ENCODE peak calls at places on chromosome 21, in four cellular contexts. T is H1, P is K562, W is HepG2. X is an unnamed sample.

GRCh38 chr21:35674895-35675470 is 385.3 kb downstream of the SETD4 start:
- DNase-seq in T (no peak), P (no peak), W (no peak), X (no peak)

GRCh38 chr21:15140321-15141019 is 75.7 kb upstream of the NRIP1 start:
- DNase-seq in T (no peak), P (no peak), W (peak), X (peak)

GRCh38 chr21:31194510-31195293 is 149.4 kb downstream of the TIAM1 start:
- DNase-seq in T (no peak), P (no peak), W (no peak), X (no peak)

GRCh38 chr21:40049031-40049958 is 182.1 kb downstream of the PCP4 start:
- DNase-seq in T (no peak), P (no peak), W (no peak), X (no peak)

GRCh38 chr21:21101911-21102310 is 103.7 kb downstream of the NCAM2 start:
- DNase-seq in T (no peak), P (peak), W (peak), X (no peak)

GRCh38 chr21:16342932-16343331 is 613.1 kb downstream of the USP25 start:
- DNase-seq in T (no peak), P (no peak), W (no peak), X (no peak)

GRCh38 chr21:15096146-15096545 is 31.3 kb upstream of the NRIP1 start:
- DNase-seq in T (no peak), P (no peak), W (no peak), X (no peak)

GRCh38 chr21:26079376-26079775 is 91.2 kb downstream of the APP start:
- DNase-seq in T (no peak), P (no peak), W (no peak), X (no peak)

GRCh38 chr21:41065539-41065938 is 102.4 kb upstream of the BACE2 start:
- DNase-seq in T (no peak), P (no peak), W (no peak), X (no peak)

GRCh38 chr21:23963454-23963853 is 1643.8 kb downstream of the MRPL39 start:
- DNase-seq in T (no peak), P (no peak), W (no peak), X (no peak)

GRCh38 chr21:17488620-17489019 is 24.2 kb upstream of the CXADR start:
- DNase-seq in T (no peak), P (no peak), W (no peak), X (no peak)

GRCh38 chr21:35020902-35021301 is 28.2 kb downstream of the RUNX1 start:
- DNase-seq in T (no peak), P (no peak), W (no peak), X (no peak)

GRCh38 chr21:19648376-19648775 is 1244.8 kb upstream of the TMPRSS15 start:
- DNase-seq in T (no peak), P (no peak), W (no peak), X (no peak)

GRCh38 chr21:31665397-31665796 is 5.9 kb downstream of the SOD1 start:
- DNase-seq in T (no peak), P (no peak), W (peak), X (peak)

GRCh38 chr21:23811802-23812201 is 1795.5 kb downstream of the MRPL39 start:
- DNase-seq in T (no peak), P (no peak), W (no peak), X (no peak)

GRCh38 chr21:35801388-35801787 is 258.9 kb downstream of the SETD4 start:
- DNase-seq in T (no peak), P (no peak), W (no peak), X (no peak)

GRCh38 chr21:46027855-46028493 is 46.4 kb downstream of the COL6A1 start:
- DNase-seq in T (no peak), P (no peak), W (no peak), X (no peak)

GRCh38 chr21:25341981-25342380 is 265.3 kb downstream of the MRPL39 start:
- DNase-seq in T (no peak), P (no peak), W (no peak), X (no peak)

GRCh38 chr21:14084701-14085100 is 126.1 kb downstream of the LIPI start:
- DNase-seq in T (no peak), P (no peak), W (no peak), X (no peak)

GRCh38 chr21:27636671-27637070 is 669.8 kb upstream of the ADAMTS5 start:
- DNase-seq in T (no peak), P (no peak), W (no peak), X (no peak)

GRCh38 chr21:27681841-27682240 is 715.0 kb upstream of the ADAMTS5 start:
- DNase-seq in T (no peak), P (no peak), W (no peak), X (no peak)

GRCh38 chr21:35026617-35027557 is 22.2 kb downstream of the RUNX1 start:
- DNase-seq in T (no peak), P (peak), W (peak), X (no peak)

GRCh38 chr21:21715286-21715969 is 717.2 kb downstream of the NCAM2 start:
- DNase-seq in T (no peak), P (no peak), W (no peak), X (no peak)

GRCh38 chr21:16573581-16573980 is 843.8 kb downstream of the USP25 start:
- DNase-seq in T (no peak), P (no peak), W (no peak), X (no peak)

GRCh38 chr21:31557421-31557955 is 102.0 kb upstream of the SOD1 start:
- DNase-seq in T (no peak), P (no peak), W (no peak), X (no peak)

GRCh38 chr21:24705201-24705600 is 902.1 kb downstream of the MRPL39 start:
- DNase-seq in T (no peak), P (no peak), W (no peak), X (no peak)

GRCh38 chr21:35333831-35334593 is 284.9 kb upstream of the RUNX1 start:
- DNase-seq in T (no peak), P (peak), W (no peak), X (no peak)

DNA sequence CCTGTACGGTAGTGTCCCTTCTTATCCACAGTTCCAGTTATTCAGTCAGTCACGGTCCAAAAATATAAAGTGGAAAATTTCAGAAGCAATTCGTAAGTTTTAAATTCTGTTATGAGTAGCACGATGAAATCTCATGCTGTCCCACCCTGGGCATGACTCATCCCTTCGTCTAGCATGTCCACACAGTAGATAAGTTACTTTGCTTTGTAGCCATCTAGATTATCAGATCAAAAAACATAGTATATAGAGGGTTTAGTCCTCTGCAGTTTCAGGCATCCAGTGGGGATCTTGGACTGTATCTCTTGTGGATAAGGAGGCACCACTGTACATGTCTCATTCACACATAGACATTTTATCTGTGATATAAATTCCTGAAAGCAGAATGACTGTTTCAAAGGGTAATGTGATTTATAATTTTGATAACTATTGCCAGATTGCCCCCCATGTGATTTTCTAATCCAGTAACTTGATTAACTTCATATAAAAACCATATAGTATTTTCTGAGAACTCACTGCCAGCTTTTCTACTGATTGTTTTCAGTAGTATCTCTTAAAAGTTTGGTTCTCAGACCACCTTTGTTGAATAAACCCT is 143.3 kb downstream of the DYRK1A start:
- DNase-seq in T (no peak), P (no peak), W (no peak), X (no peak)
- TF ChIP-seq PHF8 in T (no peak), P (no peak), W (no peak), X (no peak)

GRCh38 chr21:37219766-37220432 is 47.2 kb downstream of the VPS26C start:
- DNase-seq in T (no peak), P (no peak), W (no peak), X (no peak)
- TF ChIP-seq PHF8 in T (no peak), P (no peak), W (no peak), X (no peak)

GRCh38 chr21:33973268-33973667 is 57.7 kb upstream of the ATP5PO start:
- DNase-seq in T (no peak), P (no peak), W (no peak), X (no peak)

GRCh38 chr21:33972539-33972938 is 56.9 kb upstream of the ATP5PO start:
- DNase-seq in T (no peak), P (no peak), W (no peak), X (no peak)

GRCh38 chr21:33976082-33976979 is 60.7 kb upstream of the ATP5PO start:
- DNase-seq in T (no peak), P (peak), W (peak), X (peak)

GRCh38 chr21:33975548-33976081 is 60.0 kb upstream of the ATP5PO start:
- DNase-seq in T (no peak), P (no peak), W (no peak), X (no peak)

DNA sequence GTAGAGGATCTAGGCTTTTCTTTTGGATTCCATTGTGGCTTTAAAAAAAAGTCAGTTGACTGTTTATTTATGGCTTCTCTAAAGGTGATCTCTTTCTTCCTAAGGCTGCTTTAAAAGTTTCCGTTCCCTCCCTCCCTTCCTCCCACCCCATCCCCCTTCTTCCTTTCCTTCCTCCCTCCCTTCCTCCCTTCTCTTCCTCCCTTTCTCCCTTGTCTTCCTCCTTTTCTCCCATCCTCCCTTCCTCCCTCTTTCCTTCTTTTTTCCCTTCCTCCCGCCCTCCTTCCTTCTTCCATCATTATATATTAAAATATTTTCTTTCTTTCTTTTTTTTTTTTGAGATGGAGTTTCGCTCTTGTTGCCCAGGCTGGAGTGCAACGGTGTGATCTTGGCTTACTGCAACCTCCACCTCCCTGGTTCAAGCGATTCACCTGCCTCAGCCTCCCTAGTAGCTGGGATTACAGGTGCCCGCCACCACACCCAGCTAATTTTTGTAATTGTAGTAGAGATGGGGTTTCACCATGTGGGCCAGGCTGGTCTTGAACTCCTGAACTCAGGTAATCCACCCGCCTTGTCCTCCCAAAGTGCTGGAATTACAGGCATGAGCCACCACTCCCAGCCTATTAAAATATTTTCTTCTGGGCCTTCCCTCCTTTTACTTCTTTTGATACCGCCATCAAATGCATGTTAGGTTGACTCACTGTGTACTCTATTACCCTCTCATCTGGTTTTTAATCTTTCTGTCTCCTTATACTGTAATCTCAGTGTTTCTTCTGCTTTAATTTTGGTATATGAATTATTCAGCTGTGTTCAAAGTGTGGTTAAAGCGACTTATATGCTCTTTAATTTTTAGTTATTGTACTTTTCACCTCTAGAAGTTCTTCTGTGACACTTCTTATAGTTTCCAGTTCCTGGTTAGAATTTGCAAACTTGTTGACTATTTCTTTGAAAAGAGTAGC is 59.2 kb upstream of the ATP5PO start:
- DNase-seq in T (no peak), P (no peak), W (no peak), X (no peak)
- TF ChIP-seq PHF8 in T (no peak), P (no peak), W (no peak), X (no peak)

GRCh38 chr21:43648171-43648570 is 11.1 kb downstream of the HSF2BP start:
- DNase-seq in T (no peak), P (no peak), W (no peak), X (no peak)
- TF ChIP-seq PHF8 in T (no peak), P (no peak), W (no peak), X (no peak)

DNA sequence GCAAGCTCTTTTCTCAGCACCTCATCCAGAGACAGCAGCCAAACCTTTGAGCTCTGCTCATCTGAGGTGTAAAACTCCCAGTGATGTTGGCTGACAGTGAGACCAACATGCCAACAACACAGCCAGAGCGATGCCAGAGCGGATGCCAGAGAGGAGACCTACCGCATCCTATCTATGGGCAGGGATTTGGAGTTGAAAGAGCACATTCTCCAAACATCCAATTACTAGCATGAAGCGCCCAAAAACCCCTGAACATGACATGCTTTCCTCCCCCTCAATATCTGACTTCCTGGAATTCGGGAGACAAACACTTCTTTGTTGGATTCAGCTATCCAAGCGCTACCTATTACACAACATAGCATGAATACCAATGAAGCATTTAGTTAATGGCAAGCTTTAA is 23.1 kb upstream of the PAXBP1 start:
- DNase-seq in T (no peak), P (no peak), W (peak), X (no peak)
- TF ChIP-seq PHF8 in T (no peak), P (no peak), W (no peak), X (no peak)

DNA sequence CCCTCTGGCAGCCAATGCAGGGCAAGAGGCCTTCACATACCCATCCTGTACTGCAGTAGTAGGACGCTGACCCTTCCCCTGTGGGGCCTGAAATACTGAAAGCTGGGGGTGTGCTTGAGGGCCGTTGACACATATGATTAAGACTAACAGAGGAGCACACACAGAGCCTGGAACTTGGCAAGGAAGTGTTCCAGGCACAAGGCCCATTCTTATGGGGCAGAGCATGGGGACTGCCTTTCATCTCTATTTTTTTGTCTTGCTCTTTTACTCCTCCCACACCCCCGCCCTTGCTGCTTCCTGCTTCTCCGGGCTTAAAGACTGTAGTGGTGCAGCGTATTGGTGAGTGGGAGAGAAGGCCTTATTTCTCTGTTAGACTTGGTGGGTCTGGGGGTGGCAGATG is 137.4 kb downstream of the BACH1 start:
- DNase-seq in T (no peak), P (no peak), W (no peak), X (no peak)
- TF ChIP-seq PHF8 in T (no peak), P (no peak), W (no peak), X (no peak)

GRCh38 chr21:44497641-44498243 is 42.3 kb downstream of the KRTAP10-1 start:
- DNase-seq in T (no peak), P (no peak), W (no peak), X (no peak)
- TF ChIP-seq PHF8 in T (no peak), P (no peak), W (no peak), X (no peak)

DNA sequence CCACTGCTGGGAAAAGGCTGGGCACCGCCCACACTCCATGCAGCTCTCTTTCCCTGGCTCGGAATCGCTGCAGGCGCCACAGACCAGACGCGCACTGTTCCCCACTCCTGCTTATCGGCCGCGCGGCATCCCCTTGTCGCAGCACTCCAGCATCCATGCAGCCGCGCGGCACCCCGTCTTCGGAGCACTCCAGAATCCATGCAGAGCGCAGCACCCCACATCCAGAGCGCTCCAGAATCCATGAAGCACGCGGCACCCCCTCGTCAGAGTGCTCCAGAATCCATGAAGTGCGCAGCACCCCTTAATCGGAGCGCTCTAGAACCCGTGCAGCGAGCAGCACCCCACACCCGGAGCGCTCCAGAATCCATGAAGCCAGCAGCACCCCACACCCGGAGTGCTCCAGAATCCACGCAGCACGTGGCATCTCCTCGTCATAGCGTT is 9.5 kb downstream of the TFF3 start:
- DNase-seq in T (no peak), P (no peak), W (no peak), X (no peak)
- TF ChIP-seq PHF8 in T (no peak), P (no peak), W (no peak), X (no peak)

X was measured in A549.